ENCODE peak calls at places on chromosomes 7 and 10, in six cellular contexts. One of them, this sample, is unnamed. For H3K4me1, the result is how much of the 10 kb centered on the place peaks cover.

GRCh38 chr7:105759670-105760548 is 116.5 kb downstream of the ATXN7L1 start:
- DNase-seq in heart left ventricle: peak
- DNase-seq in psoas muscle: peak
- DNase-seq in upper lobe of right lung: no peak
- DNase-seq in gastrocnemius medialis: no peak
- DNase-seq in cardiac muscle cell: peak
- DNase-seq in this sample: peak

GRCh38 chr10:114402871-114403544 is 1.3 kb downstream of the AFAP1L2 start:
- DNase-seq in psoas muscle: no peak
- DNase-seq in cardiac muscle cell: no peak
- DNase-seq in gastrocnemius medialis: no peak
- DNase-seq in upper lobe of right lung: no peak
- DNase-seq in heart left ventricle: no peak
- DNase-seq in this sample: no peak

GRCh38 chr7:1666779-1667565 is 3.1 kb upstream of the ELFN1 start:
- DNase-seq in gastrocnemius medialis: peak
- DNase-seq in upper lobe of right lung: peak
- DNase-seq in heart left ventricle: no peak
- DNase-seq in psoas muscle: peak
- DNase-seq in cardiac muscle cell: no peak
- DNase-seq in this sample: no peak

GRCh38 chr10:23558361-23558799 is 119.5 kb downstream of the OTUD1 start:
- DNase-seq in psoas muscle: no peak
- DNase-seq in cardiac muscle cell: no peak
- DNase-seq in upper lobe of right lung: no peak
- DNase-seq in gastrocnemius medialis: no peak
- DNase-seq in heart left ventricle: no peak
- DNase-seq in this sample: no peak

GRCh38 chr7:113197274-113197673 is 78.9 kb upstream of the SMIM30 start:
- DNase-seq in psoas muscle: no peak
- DNase-seq in upper lobe of right lung: no peak
- DNase-seq in heart left ventricle: no peak
- DNase-seq in cardiac muscle cell: peak
- DNase-seq in gastrocnemius medialis: no peak
- DNase-seq in this sample: no peak

GRCh38 chr10:13189946-13190345 is 28.6 kb downstream of the MCM10 start:
- DNase-seq in gastrocnemius medialis: no peak
- DNase-seq in cardiac muscle cell: peak
- DNase-seq in psoas muscle: no peak
- DNase-seq in upper lobe of right lung: no peak
- DNase-seq in heart left ventricle: no peak
- DNase-seq in this sample: no peak

GRCh38 chr10:127417031-127417430 is 132.1 kb upstream of the NPS start:
- DNase-seq in heart left ventricle: no peak
- DNase-seq in gastrocnemius medialis: no peak
- DNase-seq in upper lobe of right lung: peak
- DNase-seq in cardiac muscle cell: no peak
- DNase-seq in psoas muscle: no peak
- DNase-seq in this sample: no peak

GRCh38 chr7:73345538-73345937 is 17.6 kb downstream of the FKBP6 start:
- DNase-seq in gastrocnemius medialis: no peak
- DNase-seq in cardiac muscle cell: no peak
- DNase-seq in heart left ventricle: no peak
- DNase-seq in psoas muscle: no peak
- DNase-seq in upper lobe of right lung: no peak
- DNase-seq in this sample: no peak

GRCh38 chr7:120303105-120303504 is 30.1 kb downstream of the KCND2 start:
- DNase-seq in heart left ventricle: no peak
- DNase-seq in psoas muscle: no peak
- DNase-seq in upper lobe of right lung: no peak
- DNase-seq in cardiac muscle cell: no peak
- DNase-seq in gastrocnemius medialis: no peak
- DNase-seq in this sample: no peak

GRCh38 chr7:66549466-66549865 is 79.2 kb upstream of the KCTD7 start:
- DNase-seq in upper lobe of right lung: peak
- DNase-seq in cardiac muscle cell: no peak
- DNase-seq in psoas muscle: no peak
- DNase-seq in gastrocnemius medialis: peak
- DNase-seq in heart left ventricle: no peak
- DNase-seq in this sample: no peak

GRCh38 chr7:111744501-111745155 is 182.3 kb upstream of the IMMP2L start:
- DNase-seq in gastrocnemius medialis: no peak
- DNase-seq in cardiac muscle cell: peak
- DNase-seq in heart left ventricle: no peak
- DNase-seq in psoas muscle: no peak
- DNase-seq in upper lobe of right lung: no peak
- DNase-seq in this sample: no peak

GRCh38 chr7:104956753-104957450 is 57.1 kb upstream of the KMT2E start:
- DNase-seq in psoas muscle: no peak
- DNase-seq in heart left ventricle: no peak
- DNase-seq in cardiac muscle cell: peak
- DNase-seq in gastrocnemius medialis: no peak
- DNase-seq in upper lobe of right lung: no peak
- DNase-seq in this sample: no peak

GRCh38 chr7:145082366-145083240 is 246.8 kb upstream of the TPK1 start:
- DNase-seq in heart left ventricle: no peak
- DNase-seq in upper lobe of right lung: no peak
- DNase-seq in gastrocnemius medialis: no peak
- DNase-seq in psoas muscle: no peak
- DNase-seq in cardiac muscle cell: no peak
- DNase-seq in this sample: no peak

GRCh38 chr10:680146-680545 is 9.3 kb downstream of the DIP2C start:
- DNase-seq in cardiac muscle cell: no peak
- DNase-seq in gastrocnemius medialis: peak
- DNase-seq in upper lobe of right lung: peak
- DNase-seq in psoas muscle: peak
- DNase-seq in heart left ventricle: no peak
- DNase-seq in this sample: no peak

GRCh38 chr7:157211710-157212109 is 73.0 kb downstream of the UBE3C start:
- DNase-seq in cardiac muscle cell: peak
- DNase-seq in heart left ventricle: no peak
- DNase-seq in gastrocnemius medialis: no peak
- DNase-seq in upper lobe of right lung: no peak
- DNase-seq in psoas muscle: no peak
- DNase-seq in this sample: no peak

GRCh38 chr10:80204193-80204714 is 1.1 kb downstream of the ANXA11 start:
- DNase-seq in psoas muscle: peak
- DNase-seq in heart left ventricle: no peak
- DNase-seq in upper lobe of right lung: peak
- DNase-seq in gastrocnemius medialis: no peak
- DNase-seq in cardiac muscle cell: no peak
- DNase-seq in this sample: peak

GRCh38 chr7:48300301-48300700 is 129.0 kb downstream of the ABCA13 start:
- DNase-seq in gastrocnemius medialis: no peak
- DNase-seq in cardiac muscle cell: no peak
- DNase-seq in heart left ventricle: no peak
- DNase-seq in upper lobe of right lung: no peak
- DNase-seq in psoas muscle: no peak
- DNase-seq in this sample: no peak

GRCh38 chr7:151063212-151063561 is 3.8 kb downstream of the SLC4A2 start:
- DNase-seq in gastrocnemius medialis: peak
- DNase-seq in cardiac muscle cell: peak
- DNase-seq in upper lobe of right lung: no peak
- DNase-seq in heart left ventricle: no peak
- DNase-seq in psoas muscle: peak
- DNase-seq in this sample: peak

GRCh38 chr10:29807407-29807806 is 172.6 kb upstream of the SVIL start:
- DNase-seq in heart left ventricle: no peak
- DNase-seq in gastrocnemius medialis: no peak
- DNase-seq in upper lobe of right lung: no peak
- DNase-seq in psoas muscle: no peak
- DNase-seq in cardiac muscle cell: peak
- DNase-seq in this sample: no peak

GRCh38 chr10:29804025-29804852 is 169.5 kb upstream of the SVIL start:
- DNase-seq in gastrocnemius medialis: peak
- DNase-seq in upper lobe of right lung: no peak
- DNase-seq in heart left ventricle: peak
- DNase-seq in psoas muscle: peak
- DNase-seq in cardiac muscle cell: peak
- DNase-seq in this sample: peak

GRCh38 chr10:29810816-29811215 is 176.0 kb upstream of the SVIL start:
- DNase-seq in gastrocnemius medialis: no peak
- DNase-seq in upper lobe of right lung: no peak
- DNase-seq in psoas muscle: no peak
- DNase-seq in heart left ventricle: no peak
- DNase-seq in cardiac muscle cell: no peak
- DNase-seq in this sample: no peak

GRCh38 chr10:29806350-29806788 is 171.6 kb upstream of the SVIL start:
- DNase-seq in gastrocnemius medialis: no peak
- DNase-seq in heart left ventricle: no peak
- DNase-seq in psoas muscle: no peak
- DNase-seq in upper lobe of right lung: no peak
- DNase-seq in cardiac muscle cell: no peak
- DNase-seq in this sample: no peak

DNA sequence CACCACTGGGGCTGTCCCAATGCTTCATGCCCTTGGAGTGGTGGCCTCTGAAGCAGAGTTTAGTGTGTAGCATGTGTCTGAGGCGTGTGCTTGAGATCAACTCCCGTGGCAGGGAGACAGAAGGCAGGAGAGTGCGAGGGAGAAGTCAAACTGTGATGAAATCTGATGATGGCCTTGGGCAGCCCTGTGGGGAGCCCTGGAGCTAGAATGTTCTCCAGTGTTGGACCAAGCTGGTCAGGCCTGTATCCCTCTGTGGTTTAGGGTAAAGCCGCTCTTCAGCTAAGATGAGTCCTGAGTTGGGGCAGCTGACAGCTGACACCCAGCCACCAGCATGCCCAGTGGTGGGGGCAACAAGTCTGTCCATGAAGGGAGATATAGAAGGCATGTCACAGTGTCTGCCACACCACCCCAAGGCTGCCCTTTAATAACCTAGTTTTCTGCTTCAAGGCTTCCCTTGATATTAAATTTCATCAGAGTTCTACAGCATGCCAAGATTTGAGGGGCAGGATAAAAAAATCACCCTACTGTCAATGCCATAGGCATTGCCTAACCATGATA is 170.4 kb upstream of the SVIL start:
- DNase-seq in heart left ventricle: no peak
- DNase-seq in upper lobe of right lung: no peak
- DNase-seq in gastrocnemius medialis: peak
- DNase-seq in psoas muscle: peak
- DNase-seq in cardiac muscle cell: no peak
- DNase-seq in this sample: no peak
- H3K4me1 ChIP-seq in heart left ventricle: under half
- H3K4me1 ChIP-seq in upper lobe of right lung: under half
- H3K4me1 ChIP-seq in gastrocnemius medialis: under half
- H3K4me1 ChIP-seq in psoas muscle: half or more
- H3K4me1 ChIP-seq in cardiac muscle cell: under half
- H3K4me1 ChIP-seq in this sample: under half

DNA sequence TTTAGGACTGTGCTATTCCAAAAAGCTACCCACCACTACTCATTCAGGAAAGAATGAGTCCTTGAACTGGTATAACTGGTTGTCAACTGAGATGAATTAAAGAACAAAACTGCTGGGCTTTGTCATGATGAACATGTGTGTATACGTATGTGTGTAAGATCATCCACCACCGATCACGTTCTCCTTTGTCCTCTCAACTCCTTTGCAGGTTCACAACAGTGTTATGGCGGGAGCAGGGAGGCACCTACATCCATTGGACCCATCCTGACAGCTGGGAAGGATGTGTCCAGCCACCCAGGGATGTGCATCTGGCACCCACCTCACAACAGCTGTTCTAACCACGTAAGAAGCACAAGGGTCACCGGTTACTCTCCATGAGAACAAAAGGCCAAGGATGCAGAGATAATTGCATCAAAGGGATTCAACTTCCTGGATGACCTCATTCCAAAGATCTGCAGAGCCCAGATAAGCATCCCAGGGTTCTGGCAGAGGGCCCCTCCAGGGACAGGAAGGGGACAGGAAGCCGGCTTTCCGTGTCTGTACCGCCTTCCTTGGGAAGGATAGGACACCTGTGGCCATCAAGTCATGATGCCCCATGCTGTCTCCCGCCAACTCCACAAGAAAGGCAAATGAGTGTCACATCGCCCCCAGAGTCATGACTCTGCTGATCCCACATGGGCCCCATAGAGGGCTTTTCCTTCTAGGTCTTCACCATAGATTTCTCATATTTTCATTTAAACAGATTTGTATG is 66.1 kb downstream of the STEAP1B start:
- DNase-seq in gastrocnemius medialis: no peak
- DNase-seq in cardiac muscle cell: peak
- DNase-seq in psoas muscle: peak
- DNase-seq in upper lobe of right lung: no peak
- DNase-seq in heart left ventricle: peak
- DNase-seq in this sample: no peak
- H3K4me3 ChIP-seq in gastrocnemius medialis: no peak
- H3K4me3 ChIP-seq in cardiac muscle cell: no peak
- H3K4me3 ChIP-seq in psoas muscle: no peak
- H3K4me3 ChIP-seq in upper lobe of right lung: no peak
- H3K4me3 ChIP-seq in heart left ventricle: no peak
- H3K4me3 ChIP-seq in this sample: no peak

GRCh38 chr7:127905491-127906330 is 125.5 kb downstream of the LRRC4 start:
- DNase-seq in gastrocnemius medialis: no peak
- DNase-seq in cardiac muscle cell: no peak
- DNase-seq in psoas muscle: no peak
- DNase-seq in heart left ventricle: no peak
- DNase-seq in upper lobe of right lung: no peak
- DNase-seq in this sample: no peak
- H3K4me1 ChIP-seq in gastrocnemius medialis: under half
- H3K4me1 ChIP-seq in cardiac muscle cell: under half
- H3K4me1 ChIP-seq in psoas muscle: under half
- H3K4me1 ChIP-seq in heart left ventricle: under half
- H3K4me1 ChIP-seq in upper lobe of right lung: under half
- H3K4me1 ChIP-seq in this sample: under half

GRCh38 chr10:102433619-102434046 is 1.3 kb upstream of the CUEDC2 start:
- DNase-seq in heart left ventricle: no peak
- DNase-seq in gastrocnemius medialis: no peak
- DNase-seq in cardiac muscle cell: no peak
- DNase-seq in upper lobe of right lung: no peak
- DNase-seq in psoas muscle: peak
- DNase-seq in this sample: no peak

GRCh38 chr10:102435529-102436233 is 3.3 kb upstream of the CUEDC2 start:
- DNase-seq in upper lobe of right lung: peak
- DNase-seq in psoas muscle: peak
- DNase-seq in gastrocnemius medialis: no peak
- DNase-seq in heart left ventricle: no peak
- DNase-seq in cardiac muscle cell: peak
- DNase-seq in this sample: peak

GRCh38 chr10:102436312-102436711 is 3.9 kb upstream of the CUEDC2 start:
- DNase-seq in upper lobe of right lung: no peak
- DNase-seq in cardiac muscle cell: no peak
- DNase-seq in psoas muscle: peak
- DNase-seq in heart left ventricle: no peak
- DNase-seq in gastrocnemius medialis: no peak
- DNase-seq in this sample: peak

GRCh38 chr10:102435098-102435497 is 2.7 kb upstream of the CUEDC2 start:
- DNase-seq in heart left ventricle: no peak
- DNase-seq in cardiac muscle cell: no peak
- DNase-seq in upper lobe of right lung: no peak
- DNase-seq in psoas muscle: peak
- DNase-seq in gastrocnemius medialis: no peak
- DNase-seq in this sample: no peak

GRCh38 chr10:102434251-102434913 is 2.0 kb upstream of the CUEDC2 start:
- DNase-seq in upper lobe of right lung: no peak
- DNase-seq in heart left ventricle: no peak
- DNase-seq in psoas muscle: no peak
- DNase-seq in cardiac muscle cell: peak
- DNase-seq in gastrocnemius medialis: no peak
- DNase-seq in this sample: no peak
- H3K4me3 ChIP-seq in upper lobe of right lung: no peak
- H3K4me3 ChIP-seq in heart left ventricle: peak
- H3K4me3 ChIP-seq in psoas muscle: no peak
- H3K4me3 ChIP-seq in cardiac muscle cell: no peak
- H3K4me3 ChIP-seq in gastrocnemius medialis: no peak
- H3K4me3 ChIP-seq in this sample: no peak

This sample was measured in right lobe of liver.